ENCODE peak calls at places on chromosomes 4 and X, in seven cellular contexts. B is stimulated activated CD8-positive, alpha-beta memory T cell treated with anti-CD3 and anti-CD28 coated beads, Interleukin-4, amount 100 ng/mL, for 48 hours; P is NCI-H1092; R is small intestine; L is pancreas; K is frontal cortex; X is B cell. A is an unnamed sample.
A peak's percentile ranks its signal among the peaks of the same experiment; 100 is the strongest.

GRCh38 chrX:139508099-139508498 is 22.4 kb upstream of the F9 start:
- DNase-seq in L (no peak), X (no peak), R (no peak), K (no peak), P (no peak), B (no peak), A (no peak)

GRCh38 chr4:183504930-183505555 is at the start of gene ING2:
- DNase-seq in L (no peak), K (peak; percentile 69), X (no peak), R (peak; percentile 85), B (peak; percentile 67), P (peak; percentile 67), A (peak; percentile 57)

GRCh38 chr4:32061916-32062315 is 1341.7 kb downstream of the PCDH7 start:
- DNase-seq in P (no peak), X (no peak), K (no peak), L (no peak), B (no peak), R (no peak), A (no peak)

GRCh38 chr4:123826896-123827295 is 430.3 kb downstream of the SPRY1 start:
- DNase-seq in P (no peak), X (no peak), R (no peak), L (no peak), K (no peak), B (no peak), A (no peak)

GRCh38 chr4:47278631-47279030 is 184.9 kb downstream of the COMMD8 start:
- DNase-seq in R (no peak), B (no peak), P (peak; percentile 2), X (no peak), K (no peak), L (no peak), A (no peak)

GRCh38 chr4:74320559-74321118 is 12.4 kb downstream of the EPGN start:
- DNase-seq in B (peak; percentile 27), X (peak; percentile 19), P (no peak), K (peak; percentile 18), L (peak; percentile 54), R (peak; percentile 80), A (peak; percentile 82)

GRCh38 chrX:129636175-129636681 is 18.5 kb downstream of the APLN start:
- DNase-seq in B (no peak), P (no peak), R (peak; percentile 94), K (no peak), L (no peak), X (no peak), A (no peak)

GRCh38 chr4:59630922-59631321 is 1569.2 kb upstream of the ADGRL3 start:
- DNase-seq in R (no peak), P (no peak), L (no peak), X (no peak), B (no peak), K (no peak), A (peak; percentile 8)

GRCh38 chr4:41550308-41550707 is 12.4 kb downstream of the LIMCH1 start:
- DNase-seq in K (no peak), P (no peak), R (no peak), L (peak; percentile 13), X (no peak), B (no peak), A (no peak)

GRCh38 chrX:152819732-152820131 is 10.8 kb downstream of the CETN2 start:
- DNase-seq in X (no peak), P (no peak), K (no peak), B (no peak), R (no peak), L (no peak), A (no peak)

GRCh38 chr4:93289241-93289640 is 539.3 kb upstream of the ATOH1 start:
- DNase-seq in K (no peak), P (no peak), B (no peak), R (no peak), L (no peak), X (no peak), A (no peak)

GRCh38 chr4:38804654-38805295 is at the start of gene TLR1:
- DNase-seq in R (peak; percentile 71), L (no peak), B (no peak), P (no peak), X (peak; percentile 76), K (no peak), A (peak; percentile 54)

GRCh38 chr4:136687118-136687517 is 845.2 kb downstream of the PCDH18 start:
- DNase-seq in L (no peak), P (no peak), X (no peak), R (no peak), B (no peak), K (no peak), A (peak; percentile 2)

GRCh38 chrX:16695079-16695676 is 17.3 kb downstream of the CTPS2 start:
- DNase-seq in R (peak; percentile 25), K (no peak), P (peak; percentile 16), X (peak; percentile 73), B (peak; percentile 81), L (peak; percentile 67), A (peak; percentile 73)

GRCh38 chr4:140807491-140808257 is 51.5 kb upstream of the TBC1D9 start:
- DNase-seq in K (no peak), R (no peak), L (no peak), P (no peak), X (peak; percentile 58), B (no peak), A (no peak)

GRCh38 chr4:109010534-109010933 is 247.7 kb upstream of the ETNPPL start:
- DNase-seq in B (no peak), P (no peak), R (no peak), K (no peak), X (no peak), L (no peak), A (no peak)

GRCh38 chrX:50827996-50828395 is 14.0 kb upstream of the SHROOM4 start:
- DNase-seq in K (no peak), P (no peak), B (no peak), R (no peak), X (no peak), L (no peak), A (no peak)

GRCh38 chr4:65014078-65014477 is 604.8 kb upstream of the TECRL start:
- DNase-seq in X (no peak), L (no peak), B (no peak), P (no peak), R (no peak), K (no peak), A (no peak)

A was measured in T47D.